ENCODE peak calls at places on chromosomes 3 and 15, in seven cellular contexts. L is AG04450, Y is HFF-Myc, J is hepatocyte, I is GM06990, N is uterus, B is lower leg skin. V is an unnamed sample.

GRCh38 chr3:54045416-54045815 is 76.9 kb upstream of the CACNA2D3 start:
- DNase-seq in L (no peak), J (no peak), Y (no peak), B (no peak), I (no peak), N (no peak), V (no peak)

GRCh38 chr3:111277226-111277625 is 205.6 kb downstream of the NECTIN3 start:
- DNase-seq in I (no peak), J (peak), Y (peak), B (no peak), L (peak), N (no peak), V (no peak)

GRCh38 chr15:81940467-81941451 is 105.1 kb downstream of the MEX3B start:
- DNase-seq in J (no peak), L (peak), I (no peak), B (no peak), N (no peak), Y (no peak), V (no peak)

GRCh38 chr3:15332405-15333098 is at the start of gene SH3BP5:
- DNase-seq in B (peak), J (peak), L (no peak), Y (no peak), I (peak), N (peak), V (peak)

GRCh38 chr15:56805466-56806146 is 72.3 kb upstream of the ZNF280D start:
- DNase-seq in N (peak), B (peak), J (peak), I (peak), L (peak), Y (peak), V (no peak)

GRCh38 chr15:83170474-83171165 is 37.0 kb downstream of the HDGFL3 start:
- DNase-seq in J (no peak), I (no peak), Y (no peak), L (peak), B (no peak), N (no peak), V (no peak)

GRCh38 chr15:101306341-101307047 is 11.4 kb upstream of the SNRPA1 start:
- DNase-seq in Y (no peak), I (no peak), N (no peak), B (no peak), L (no peak), J (no peak), V (no peak)

GRCh38 chr3:82000773-82001172 is 239.3 kb upstream of the GBE1 start:
- DNase-seq in Y (no peak), I (no peak), B (no peak), N (no peak), L (no peak), J (no peak), V (no peak)

GRCh38 chr3:45499529-45499928 is 95.0 kb upstream of the LIMD1 start:
- DNase-seq in B (no peak), J (peak), Y (peak), L (no peak), I (no peak), N (no peak), V (no peak)

GRCh38 chr15:75640483-75641175 is 605 bp upstream of the IMP3 start:
- DNase-seq in J (peak), I (peak), N (no peak), B (no peak), L (no peak), Y (no peak), V (peak)

GRCh38 chr3:55481067-55481917 is 5.8 kb downstream of the WNT5A start:
- DNase-seq in Y (no peak), J (peak), L (no peak), B (no peak), N (peak), I (no peak), V (no peak)

GRCh38 chr3:4045756-4046155 is 246.5 kb downstream of the LRRN1 start:
- DNase-seq in B (no peak), L (no peak), J (peak), N (no peak), I (no peak), Y (no peak), V (no peak)

GRCh38 chr3:15023719-15024118 is 41.4 kb downstream of the MRPS25 start:
- DNase-seq in L (no peak), I (no peak), N (no peak), Y (no peak), B (no peak), J (peak), V (no peak)

GRCh38 chr3:134640872-134641470 is 9.9 kb downstream of the KY start:
- DNase-seq in L (no peak), I (no peak), N (no peak), J (peak), B (no peak), Y (peak), V (no peak)

DNA sequence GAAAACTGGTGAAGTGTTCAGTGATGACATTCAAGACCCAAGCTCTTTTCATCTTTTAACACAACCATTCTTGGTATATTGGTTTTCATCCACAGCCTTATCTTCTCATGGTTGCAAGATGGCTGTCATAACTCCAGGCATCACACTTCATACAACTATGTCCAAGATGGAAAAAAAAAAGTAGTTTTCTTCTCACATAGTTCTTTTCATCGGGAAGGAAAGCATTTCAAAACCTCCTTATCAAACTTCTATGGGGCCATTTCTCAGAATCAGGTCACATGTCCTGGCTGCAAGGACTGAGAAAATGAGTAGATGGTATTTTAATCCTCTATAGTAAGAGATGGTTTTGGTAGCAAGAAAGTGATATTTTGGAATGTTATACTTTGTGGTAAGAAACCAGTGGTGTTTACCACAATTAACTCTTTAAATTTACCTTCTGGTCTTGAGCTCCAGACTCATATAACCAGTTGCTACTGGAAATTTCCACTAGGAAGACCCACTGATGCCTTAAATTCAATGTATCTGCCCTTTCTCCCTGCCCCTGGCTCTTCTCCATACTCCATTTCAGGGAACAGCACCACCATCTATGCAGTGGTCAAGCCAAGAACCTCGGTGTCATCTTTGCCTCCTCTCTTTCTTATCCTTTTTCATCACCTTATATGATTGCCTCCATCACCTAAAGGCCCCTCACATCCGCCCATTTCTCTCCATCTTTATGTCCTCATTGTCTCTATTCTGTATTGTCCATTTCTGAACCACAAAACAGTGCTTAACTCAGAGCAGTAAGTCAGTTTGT is 20.9 kb upstream of the MFSD1 start:
- DNase-seq in J (no peak), N (no peak), L (no peak), B (no peak), Y (no peak), I (no peak), V (no peak)
- TF ChIP-seq CTCF in J (no peak), N (no peak), L (no peak), B (no peak), Y (no peak), I (no peak), V (no peak)

DNA sequence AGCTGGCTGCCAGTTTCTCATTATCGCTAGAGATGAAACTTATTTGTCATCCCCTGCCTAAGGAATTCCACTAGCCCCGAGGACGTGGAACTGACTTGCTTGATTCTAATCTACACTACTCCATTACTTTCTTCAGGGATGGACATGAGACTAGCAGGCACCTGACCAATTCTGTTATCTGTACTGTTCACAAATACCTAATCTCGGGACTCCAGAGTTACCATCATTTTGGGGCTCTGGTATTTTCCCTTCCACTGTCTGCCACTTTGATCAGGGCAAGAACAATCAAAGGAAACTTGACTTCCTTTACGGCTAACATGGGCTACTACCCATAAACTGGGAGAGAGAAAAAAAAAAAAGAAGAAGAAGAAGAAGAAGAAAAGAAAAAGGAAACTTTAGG is 27.8 kb downstream of the BMF start:
- DNase-seq in I (no peak), L (no peak), J (no peak), B (no peak), N (no peak), Y (no peak), V (no peak)
- H3K4me3 ChIP-seq in I (no peak), L (no peak), J (no peak), B (no peak), N (no peak), Y (no peak), V (no peak)

DNA sequence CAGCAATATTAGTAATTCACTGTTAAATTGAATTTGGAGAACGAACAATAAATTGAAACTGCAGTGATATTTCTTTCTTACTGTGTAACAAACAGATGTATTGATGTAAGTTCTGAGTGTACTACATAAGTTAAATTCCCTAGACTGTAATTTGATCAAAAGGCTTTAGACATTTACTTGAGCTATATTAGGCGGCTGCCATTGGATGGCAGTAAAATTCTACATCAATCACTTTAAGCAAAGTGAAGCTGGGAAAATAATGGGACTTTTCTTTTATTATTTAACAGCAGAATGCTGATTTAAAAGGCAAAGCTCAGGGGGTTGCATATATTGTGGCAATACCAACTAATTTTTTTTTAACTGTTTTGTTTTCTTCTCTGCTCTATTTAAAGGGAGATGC is 212.6 kb upstream of the PLSCR5 start:
- DNase-seq in N (no peak), L (no peak), I (no peak), Y (no peak), B (no peak), J (no peak), V (no peak)
- TF ChIP-seq CTCF in N (no peak), L (peak), I (peak), Y (peak), B (no peak), J (peak), V (no peak)

DNA sequence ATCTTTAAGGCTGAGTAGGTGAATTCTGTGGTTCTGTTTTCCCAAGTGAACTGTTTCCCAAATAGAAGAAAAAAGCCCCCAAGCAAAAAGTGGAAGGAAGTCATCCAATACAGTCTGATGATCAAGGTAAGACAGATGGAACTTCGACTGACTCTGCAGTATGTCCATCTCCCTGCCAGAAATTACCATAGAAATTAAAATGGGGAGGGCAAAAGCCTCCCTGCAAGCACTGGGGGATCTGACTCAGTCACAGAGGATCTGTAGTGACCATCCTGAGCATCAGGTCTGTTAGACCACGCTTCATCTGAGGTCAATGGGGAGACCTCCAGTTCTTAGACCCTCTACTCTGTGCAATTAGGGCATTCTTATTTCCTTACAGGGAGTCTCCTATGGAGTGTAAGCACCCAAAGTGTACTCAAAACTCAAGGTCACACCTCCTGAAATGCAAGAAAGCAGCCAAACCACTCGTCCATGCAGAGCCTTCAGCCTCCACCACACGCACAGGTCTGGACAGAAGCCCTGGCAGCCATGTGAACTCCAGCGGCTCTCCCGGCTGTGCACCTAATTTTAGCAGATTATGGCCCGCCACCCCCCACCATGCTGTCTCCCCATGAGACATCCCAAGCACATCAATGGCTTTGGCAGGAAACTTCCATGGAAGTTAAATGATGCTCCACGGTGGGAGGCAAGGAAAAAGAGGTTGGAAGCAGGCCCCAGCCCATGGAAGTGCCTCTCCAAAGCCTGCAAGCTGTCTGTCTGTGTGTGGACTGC is 348.7 kb downstream of the NTRK3 start:
- DNase-seq in L (no peak), B (no peak), Y (no peak), N (no peak), I (no peak), J (no peak), V (no peak)
- H3K4me3 ChIP-seq in L (no peak), B (no peak), Y (no peak), N (no peak), I (no peak), J (no peak), V (no peak)

GRCh38 chr15:33161209-33161608 is 33.3 kb downstream of the FMN1 start:
- DNase-seq in Y (no peak), L (no peak), J (no peak), I (no peak), B (no peak), N (no peak), V (no peak)

GRCh38 chr15:33157636-33158035 is 36.9 kb downstream of the FMN1 start:
- DNase-seq in J (no peak), B (no peak), Y (no peak), N (no peak), I (no peak), L (no peak), V (no peak)

GRCh38 chr15:33160581-33161165 is 33.8 kb downstream of the FMN1 start:
- DNase-seq in I (no peak), L (no peak), Y (no peak), B (no peak), N (no peak), J (no peak), V (no peak)

GRCh38 chr15:33158359-33158758 is 36.2 kb downstream of the FMN1 start:
- DNase-seq in B (no peak), N (no peak), Y (no peak), J (no peak), L (no peak), I (no peak), V (no peak)

GRCh38 chr15:33160054-33160453 is 34.5 kb downstream of the FMN1 start:
- DNase-seq in J (no peak), I (no peak), Y (no peak), L (no peak), B (no peak), N (no peak), V (no peak)
- TF ChIP-seq CTCF in J (no peak), I (peak), Y (no peak), L (no peak), B (no peak), N (no peak), V (no peak)

GRCh38 chr15:69794643-69795461 is 302.9 kb downstream of the TLE3 start:
- DNase-seq in Y (no peak), I (no peak), J (no peak), N (peak), L (no peak), B (peak), V (no peak)
- H3K4me3 ChIP-seq in Y (no peak), I (no peak), J (no peak), N (no peak), L (no peak), B (no peak), V (no peak)

GRCh38 chr3:38281895-38282686 is at the start of gene SLC22A14:
- DNase-seq in L (no peak), J (no peak), N (no peak), Y (no peak), B (no peak), I (no peak), V (no peak)
- TF ChIP-seq CTCF in L (peak), J (no peak), N (no peak), Y (no peak), B (no peak), I (peak), V (no peak)